ENCODE peak calls at places on chromosomes 4 and X, in seven cellular contexts. G is GM12878, A is astrocyte, P is fibroblast of lung, R is lower lobe of right lung, J is right atrium auricular region, E is tibial nerve. Z is an unnamed sample.

GRCh38 chr4:111649308-111649707 is 495.9 kb upstream of the FAM241A start:
- DNase-seq in G (no peak), A (no peak), P (no peak), R (no peak), J (no peak), E (no peak), Z (no peak)

GRCh38 chrX:44874481-44875184 is 1.6 kb downstream of the KDM6A start:
- DNase-seq in G (no peak), A (peak; percentile 27), P (peak; percentile 37), R (no peak), J (no peak), E (no peak), Z (peak; percentile 73)

GRCh38 chr4:104896623-104897296 is 249.9 kb upstream of the TET2 start:
- DNase-seq in G (peak; percentile 46), A (peak; percentile 26), P (no peak), R (no peak), J (no peak), E (no peak), Z (no peak)

GRCh38 chr4:164446516-164446915 is 307.4 kb upstream of the SMIM31 start:
- DNase-seq in G (no peak), A (peak; percentile 76), P (peak; percentile 17), R (no peak), J (no peak), E (no peak), Z (no peak)

GRCh38 chrX:9728271-9728670 is 37.4 kb downstream of the GPR143 start:
- DNase-seq in G (no peak), A (no peak), P (no peak), R (no peak), J (no peak), E (no peak), Z (no peak)

GRCh38 chr4:54556081-54556480 is 101.7 kb upstream of the KIT start:
- DNase-seq in G (no peak), A (no peak), P (no peak), R (no peak), J (no peak), E (no peak), Z (no peak)

GRCh38 chr4:118948545-118949144 is 60.0 kb downstream of the SYNPO2 start:
- DNase-seq in G (no peak), A (no peak), P (no peak), R (no peak), J (no peak), E (no peak), Z (no peak)

GRCh38 chr4:115353370-115353769 is 239.9 kb upstream of the NDST4 start:
- DNase-seq in G (no peak), A (no peak), P (no peak), R (no peak), J (no peak), E (no peak), Z (no peak)

GRCh38 chr4:100114909-100115308 is 75.4 kb downstream of the DDIT4L start:
- DNase-seq in G (no peak), A (no peak), P (no peak), R (no peak), J (no peak), E (no peak), Z (no peak)

GRCh38 chr4:85084371-85085170 is 118.1 kb upstream of the WDFY3 start:
- DNase-seq in G (no peak), A (peak; percentile 50), P (peak; percentile 83), R (no peak), J (no peak), E (no peak), Z (peak; percentile 90)

GRCh38 chr4:21113496-21114213 is 413.4 kb downstream of the PACRGL start:
- DNase-seq in G (no peak), A (peak; percentile 72), P (peak; percentile 50), R (no peak), J (no peak), E (no peak), Z (peak; percentile 1)

GRCh38 chrX:68041110-68041509 is 392.2 kb downstream of the OPHN1 start:
- DNase-seq in G (no peak), A (no peak), P (no peak), R (no peak), J (no peak), E (no peak), Z (no peak)

GRCh38 chrX:19127649-19128168 is 5.4 kb upstream of the ADGRG2 start:
- DNase-seq in G (no peak), A (no peak), P (peak; percentile 70), R (no peak), J (no peak), E (no peak), Z (peak; percentile 26)

GRCh38 chr4:55668449-55668848 is 32.4 kb upstream of the NMU start:
- DNase-seq in G (no peak), A (no peak), P (no peak), R (no peak), J (no peak), E (no peak), Z (no peak)

DNA sequence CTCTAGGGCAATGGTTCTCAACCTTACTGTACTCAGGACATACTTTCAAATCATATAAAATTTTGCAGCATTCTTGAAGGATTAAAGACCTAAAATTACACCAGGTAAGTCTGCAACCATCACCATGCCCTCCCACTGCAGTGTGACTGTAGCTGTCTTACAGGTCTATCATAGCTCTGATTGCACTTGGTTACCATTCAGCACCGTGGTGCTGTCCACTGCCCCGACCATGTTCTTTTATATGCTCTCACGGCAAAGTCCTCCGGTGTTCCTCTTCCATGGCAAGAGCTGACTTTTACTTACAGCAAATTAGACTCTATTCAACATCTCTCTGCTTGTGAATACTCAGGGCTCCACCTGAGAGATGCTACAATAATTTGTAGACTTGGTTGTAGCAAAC is 11.5 kb downstream of the CRMP1 start:
- DNase-seq in G (no peak), A (no peak), P (no peak), R (no peak), J (no peak), E (no peak), Z (no peak)
- H3K4me1 ChIP-seq in G (no peaks in the 10 kb centered on the region), A (no peaks in the 10 kb centered on the region), P (no peaks in the 10 kb centered on the region), R (no peaks in the 10 kb centered on the region), J (no peaks in the 10 kb centered on the region), E (no peaks in the 10 kb centered on the region), Z (no peaks in the 10 kb centered on the region)

GRCh38 chrX:17705211-17705610 is 32.1 kb upstream of the SCML1 start:
- DNase-seq in G (no peak), A (no peak), P (no peak), R (no peak), J (no peak), E (no peak), Z (no peak)
- H3K4me1 ChIP-seq in G (no peaks in the 10 kb centered on the region), A (no peaks in the 10 kb centered on the region), P (no peaks in the 10 kb centered on the region), R (no peaks in the 10 kb centered on the region), J (no peaks in the 10 kb centered on the region), E (no peaks in the 10 kb centered on the region), Z (peaks cover 5% of the 10 kb centered on the region)

DNA sequence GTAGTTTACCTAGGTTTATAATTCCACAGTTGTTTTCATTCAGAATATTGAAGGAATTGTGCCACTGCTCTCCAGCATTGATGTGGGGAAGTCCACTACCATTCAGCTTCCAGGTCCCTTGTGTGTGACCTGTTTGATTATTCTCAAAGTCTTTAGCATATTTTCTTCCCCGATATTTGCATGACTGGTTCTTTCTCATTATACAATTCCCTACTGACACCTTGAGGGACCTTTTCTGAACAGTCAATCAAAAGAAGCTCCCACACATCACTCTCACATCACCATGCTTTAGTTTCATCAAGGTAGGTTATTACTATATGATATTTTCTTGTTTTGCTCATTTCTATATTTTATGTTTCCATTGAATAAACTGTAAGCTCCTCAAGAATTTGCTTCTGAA is 44.1 kb downstream of the SLC39A8 start:
- DNase-seq in G (no peak), A (no peak), P (no peak), R (no peak), J (no peak), E (no peak), Z (no peak)
- H3K4me1 ChIP-seq in G (no peaks in the 10 kb centered on the region), A (no peaks in the 10 kb centered on the region), P (no peaks in the 10 kb centered on the region), R (peaks cover 26% of the 10 kb centered on the region), J (no peaks in the 10 kb centered on the region), E (no peaks in the 10 kb centered on the region), Z (peaks cover 5% of the 10 kb centered on the region)

GRCh38 chr4:2259036-2259540 is 2.8 kb downstream of the MXD4 start:
- DNase-seq in G (no peak), A (no peak), P (no peak), R (peak; percentile 44), J (no peak), E (peak; percentile 12), Z (no peak)
- H3K4me1 ChIP-seq in G (no peaks in the 10 kb centered on the region), A (peaks cover 29% of the 10 kb centered on the region), P (peaks cover 14% of the 10 kb centered on the region), R (peaks cover 71% of the 10 kb centered on the region), J (no peaks in the 10 kb centered on the region), E (peaks cover 70% of the 10 kb centered on the region), Z (peaks cover 47% of the 10 kb centered on the region)

DNA sequence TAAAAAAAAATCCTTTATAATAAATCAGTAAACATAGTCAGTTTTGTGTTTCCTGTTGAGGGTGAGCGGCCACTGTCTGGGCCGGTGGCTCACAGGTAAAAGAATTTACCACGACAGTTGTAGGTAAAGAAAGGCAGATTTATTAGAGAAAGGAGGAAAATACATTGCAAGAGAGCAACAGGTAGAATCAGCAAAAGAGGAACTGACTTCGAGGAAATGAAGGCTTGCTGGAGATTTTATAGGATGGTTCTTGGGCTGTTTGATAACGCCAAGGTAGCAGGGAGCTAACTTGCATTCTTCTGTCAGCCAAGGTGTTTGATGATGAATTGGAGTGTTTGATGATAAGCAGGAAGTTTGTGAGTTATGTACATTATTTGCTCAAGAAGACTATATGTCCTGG is 2.8 kb downstream of the ZNF157 start:
- DNase-seq in G (no peak), A (no peak), P (no peak), R (no peak), J (no peak), E (no peak), Z (no peak)
- H3K4me1 ChIP-seq in G (no peaks in the 10 kb centered on the region), A (no peaks in the 10 kb centered on the region), P (no peaks in the 10 kb centered on the region), R (no peaks in the 10 kb centered on the region), J (no peaks in the 10 kb centered on the region), E (no peaks in the 10 kb centered on the region), Z (no peaks in the 10 kb centered on the region)

Z was measured in adipocyte.